ENCODE peak calls at places on chromosomes 4 and X, in six cellular contexts. K is fibroblast of lung, S is thoracic aorta, A is colonic mucosa, J is IMR-90, I is transverse colon. B is an unnamed sample.

GRCh38 chr4:88244056-88244455 is 40.3 kb downstream of the PPM1K start:
- DNase-seq in I (no peak), J (no peak), S (no peak), A (no peak), K (no peak), B (no peak)

GRCh38 chr4:32488690-32489089 is 1768.5 kb downstream of the PCDH7 start:
- DNase-seq in K (peak), A (no peak), J (no peak), S (no peak), I (no peak), B (no peak)

GRCh38 chrX:109635151-109635550 is 10.2 kb upstream of the KCNE5 start:
- DNase-seq in A (no peak), I (no peak), S (no peak), K (peak), J (peak), B (no peak)

GRCh38 chr4:6873291-6873690 is 36.3 kb upstream of the TBC1D14 start:
- DNase-seq in K (peak), J (no peak), S (no peak), A (no peak), I (no peak), B (no peak)

GRCh38 chrX:154351183-154352011 is 23.0 kb downstream of the FLNA start:
- DNase-seq in A (no peak), S (no peak), J (no peak), I (peak), K (no peak), B (no peak)

GRCh38 chr4:102684605-102685052 is 76.1 kb downstream of the MANBA start:
- DNase-seq in A (no peak), K (peak), I (no peak), S (no peak), J (peak), B (no peak)

GRCh38 chrX:41026326-41027136 is 58.7 kb upstream of the USP9X start:
- DNase-seq in I (no peak), S (no peak), A (peak), K (no peak), J (no peak), B (no peak)

GRCh38 chr4:7802093-7802726 is 137.5 kb downstream of the AFAP1 start:
- DNase-seq in S (no peak), J (peak), I (peak), A (peak), K (peak), B (peak)

GRCh38 chrX:40127052-40127451 is 29.3 kb upstream of the BCOR start:
- DNase-seq in J (no peak), K (no peak), I (no peak), A (no peak), S (no peak), B (no peak)

GRCh38 chr4:143667461-143667860 is 33.0 kb downstream of the FREM3 start:
- DNase-seq in S (peak), K (peak), I (no peak), A (peak), J (peak), B (peak)

GRCh38 chr4:1731180-1731579 is 9.9 kb downstream of the TACC3 start:
- DNase-seq in S (no peak), J (peak), I (no peak), A (no peak), K (no peak), B (no peak)

GRCh38 chr4:5322321-5322720 is 271.0 kb downstream of the STK32B start:
- DNase-seq in S (no peak), I (no peak), K (no peak), A (no peak), J (peak), B (no peak)

GRCh38 chr4:14184265-14184664 is 556.7 kb upstream of the BOD1L1 start:
- DNase-seq in I (no peak), J (peak), S (no peak), K (peak), A (no peak), B (peak)

GRCh38 chr4:3108211-3108610 is 33.7 kb downstream of the HTT start:
- DNase-seq in S (no peak), J (peak), K (no peak), I (no peak), A (no peak), B (no peak)

GRCh38 chr4:22515145-22515887 is 550 bp downstream of the ADGRA3 start:
- DNase-seq in J (peak), S (peak), I (peak), A (peak), K (peak), B (peak)

GRCh38 chrX:48890934-48891401 is 6.6 kb downstream of the TIMM17B start:
- DNase-seq in S (no peak), K (no peak), I (no peak), J (no peak), A (no peak), B (no peak)

GRCh38 chrX:78659955-78660354 is 827 bp upstream of the RTL3 start:
- DNase-seq in K (no peak), A (no peak), J (no peak), I (no peak), S (no peak), B (no peak)

GRCh38 chr4:150078041-150078995 is at the start of gene DCLK2:
- DNase-seq in J (peak), A (peak), K (peak), I (peak), S (peak), B (peak)

GRCh38 chrX:42414057-42414456 is 363.9 kb downstream of the PPP1R2C start:
- DNase-seq in A (no peak), S (no peak), K (no peak), J (no peak), I (no peak), B (no peak)

GRCh38 chr4:7196731-7197130 is 4.4 kb downstream of the SORCS2 start:
- DNase-seq in I (no peak), J (no peak), S (no peak), K (no peak), A (no peak), B (peak)

GRCh38 chr4:142596121-142596520 is 250.0 kb downstream of the INPP4B start:
- DNase-seq in K (no peak), S (no peak), I (no peak), A (no peak), J (no peak), B (no peak)

GRCh38 chr4:122932763-122933162 is 10.4 kb upstream of the NUDT6 start:
- DNase-seq in J (no peak), A (no peak), I (no peak), S (no peak), K (no peak), B (no peak)

GRCh38 chr4:143399113-143399949 is 62.7 kb downstream of the GAB1 start:
- DNase-seq in A (no peak), I (no peak), J (peak), S (no peak), K (peak), B (no peak)

GRCh38 chr4:136812100-136812880 is 720.0 kb downstream of the PCDH18 start:
- DNase-seq in I (no peak), S (no peak), J (no peak), K (no peak), A (no peak), B (no peak)

GRCh38 chr4:2416564-2417195 is 1.8 kb downstream of the ZFYVE28 start:
- DNase-seq in I (peak), S (no peak), J (no peak), A (peak), K (no peak), B (peak)

GRCh38 chr4:74623041-74623440 is 171.3 kb downstream of the BTC start:
- DNase-seq in J (peak), A (peak), I (peak), S (no peak), K (peak), B (peak)

GRCh38 chr4:121726642-121727268 is 30.0 kb upstream of the ANXA5 start:
- DNase-seq in J (peak), K (peak), I (no peak), S (no peak), A (no peak), B (no peak)

GRCh38 chrX:53321216-53321942 is 40.0 kb upstream of the IQSEC2 start:
- DNase-seq in I (peak), S (no peak), A (no peak), J (no peak), K (no peak), B (no peak)

GRCh38 chrX:47361538-47362511 is 8.6 kb upstream of the ZNF157 start:
- DNase-seq in I (peak), K (peak), J (peak), S (peak), A (peak), B (peak)
- H3K27ac ChIP-seq in I (peak), K (peak), J (peak), S (peak), A (peak), B (peak)

GRCh38 chrX:129768586-129769466 is 10.9 kb upstream of the SASH3 start:
- DNase-seq in A (no peak), J (no peak), I (no peak), K (peak), S (no peak), B (no peak)

GRCh38 chrX:129773649-129774458 is 5.9 kb upstream of the SASH3 start:
- DNase-seq in I (no peak), J (no peak), K (no peak), A (peak), S (no peak), B (no peak)

GRCh38 chrX:129769467-129770154 is 10.1 kb upstream of the SASH3 start:
- DNase-seq in K (no peak), S (no peak), J (no peak), I (peak), A (no peak), B (no peak)

GRCh38 chrX:129772796-129773431 is 6.8 kb upstream of the SASH3 start:
- DNase-seq in I (peak), A (peak), J (no peak), S (no peak), K (no peak), B (peak)

DNA sequence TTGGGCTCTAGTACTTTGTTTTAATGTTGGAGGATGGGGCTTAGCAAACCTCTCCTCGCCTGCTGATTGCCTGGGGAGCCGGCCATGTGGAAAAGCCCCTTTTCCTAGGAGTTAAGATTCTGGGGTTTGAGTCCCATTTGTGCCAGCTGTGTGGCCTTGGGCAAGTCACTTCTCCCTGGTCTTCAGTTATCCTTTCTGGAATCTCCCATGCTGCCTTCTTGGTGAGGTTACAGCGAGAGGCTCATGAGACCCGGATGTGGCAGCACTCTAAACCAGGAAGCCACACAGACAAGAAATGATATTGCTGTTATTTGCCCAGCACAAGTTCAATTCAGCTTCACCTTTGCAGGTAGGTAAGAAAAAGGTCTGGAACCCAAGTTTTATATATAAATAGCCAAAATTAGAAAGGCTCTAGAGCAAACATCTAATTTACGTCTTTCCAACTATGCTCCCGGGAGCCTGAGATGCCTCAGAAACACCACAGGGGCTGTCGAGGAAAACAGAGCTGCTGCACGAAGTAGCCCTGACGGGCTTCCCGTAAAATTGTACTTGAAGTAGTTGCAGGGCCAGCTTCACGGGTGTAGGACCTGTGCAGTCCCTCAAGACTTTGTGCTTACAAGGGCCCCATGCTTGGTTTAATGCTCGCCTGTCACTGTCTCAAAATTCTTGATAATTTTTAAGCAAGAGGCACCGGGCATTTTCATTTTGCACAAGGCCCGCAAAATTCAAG is 8.3 kb upstream of the SASH3 start:
- DNase-seq in I (no peak), J (no peak), A (no peak), K (no peak), S (no peak), B (no peak)
- H3K27ac ChIP-seq in I (no peak), J (no peak), A (no peak), K (no peak), S (no peak), B (no peak)

GRCh38 chr4:30753316-30753715 is 33.1 kb downstream of the PCDH7 start:
- DNase-seq in K (peak), J (peak), S (no peak), A (no peak), I (no peak), B (no peak)
- H3K27ac ChIP-seq in K (no peak), J (peak), S (peak), A (no peak), I (peak), B (no peak)

GRCh38 chr4:123987408-123987807 is 590.8 kb downstream of the SPRY1 start:
- DNase-seq in K (no peak), S (no peak), A (no peak), J (no peak), I (no peak), B (no peak)
- H3K27ac ChIP-seq in K (peak), S (no peak), A (no peak), J (peak), I (peak), B (peak)

GRCh38 chr4:54844911-54845310 is 187.2 kb downstream of the KIT start:
- DNase-seq in S (no peak), I (no peak), J (no peak), A (no peak), K (no peak), B (no peak)

GRCh38 chr4:54842226-54843055 is 184.7 kb downstream of the KIT start:
- DNase-seq in S (no peak), I (no peak), A (no peak), K (no peak), J (no peak), B (no peak)

GRCh38 chr4:54840992-54841768 is 183.4 kb downstream of the KIT start:
- DNase-seq in K (peak), I (peak), S (no peak), A (peak), J (peak), B (peak)

GRCh38 chr4:54843946-54844345 is 186.2 kb downstream of the KIT start:
- DNase-seq in K (no peak), I (no peak), S (no peak), A (no peak), J (no peak), B (no peak)

DNA sequence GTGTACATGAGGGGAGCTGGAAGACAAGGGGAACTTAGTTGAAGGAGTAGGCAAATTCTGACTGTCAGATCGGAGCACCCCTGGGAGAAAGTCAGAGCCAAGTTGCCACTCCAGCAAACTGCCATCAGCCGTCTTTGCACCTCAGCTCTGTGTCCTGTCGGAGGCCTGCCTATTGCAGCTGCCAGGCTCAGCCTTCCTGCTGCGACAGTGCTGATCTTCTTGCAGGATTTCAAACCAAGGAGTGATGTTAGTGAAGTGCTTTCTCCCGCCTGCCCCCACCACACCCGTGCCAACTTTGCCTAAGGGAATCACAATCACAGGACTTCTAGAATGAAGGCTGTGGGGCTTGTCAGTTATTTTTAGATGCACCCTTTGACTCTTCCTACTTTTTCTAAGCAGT is 185.3 kb downstream of the KIT start:
- DNase-seq in K (no peak), A (no peak), I (no peak), S (no peak), J (no peak), B (no peak)
- H3K27ac ChIP-seq in K (no peak), A (no peak), I (no peak), S (no peak), J (no peak), B (no peak)

GRCh38 chrX:54529166-54529558 is 857 bp upstream of the GNL3L start:
- DNase-seq in J (no peak), A (no peak), S (no peak), K (no peak), I (no peak), B (no peak)
- H3K27ac ChIP-seq in J (peak), A (no peak), S (peak), K (peak), I (peak), B (peak)

B was measured in testis.